ENCODE peak calls at places on chromosomes 12 and 14, in nine cellular contexts. U is testis; I is heart left ventricle; X is ovary; D is stomach; E is HepG2; V is CD8-positive, alpha-beta T cell; W is HCT116; A is Peyer's patch. N is an unnamed sample.

GRCh38 chr12:4116251-4117111 is 157.1 kb upstream of the CCND2 start:
- DNase-seq in U (no peak), I (no peak), X (no peak), D (no peak), E (peak; percentile 19), V (no peak), W (no peak), A (peak; percentile 65), N (peak; percentile 54)

GRCh38 chr14:30957813-30958370 is 67.6 kb upstream of the AP4S1 start:
- DNase-seq in U (no peak), I (no peak), X (no peak), D (no peak), E (peak; percentile 45), V (no peak), W (no peak), A (no peak), N (no peak)

GRCh38 chr12:56208014-56208413 is 13.7 kb downstream of the RNF41 start:
- DNase-seq in U (no peak), I (no peak), X (no peak), D (no peak), E (no peak), V (no peak), W (no peak), A (peak; percentile 78), N (no peak)

GRCh38 chr12:131895640-131896079 is 1.2 kb downstream of the ULK1 start:
- DNase-seq in U (no peak), I (no peak), X (no peak), D (no peak), E (no peak), V (peak; percentile 15), W (no peak), A (no peak), N (no peak)

GRCh38 chr14:54805521-54806322 is 96.9 kb downstream of the GCH1 start:
- DNase-seq in U (peak; percentile 89), I (peak; percentile 91), X (peak; percentile 86), D (peak; percentile 80), E (peak; percentile 62), V (peak; percentile 71), W (peak; percentile 68), A (peak; percentile 91), N (peak; percentile 93)

GRCh38 chr14:70555890-70556289 is 21.1 kb upstream of the ADAM20 start:
- DNase-seq in U (no peak), I (peak; percentile 25), X (peak; percentile 36), D (no peak), E (no peak), V (no peak), W (no peak), A (no peak), N (no peak)

GRCh38 chr12:80701388-80701787 is 6.0 kb upstream of the MYF6 start:
- DNase-seq in U (no peak), I (no peak), X (no peak), D (no peak), E (no peak), V (no peak), W (no peak), A (no peak), N (no peak)

GRCh38 chr14:42715316-42715715 is 1108.6 kb downstream of the LRFN5 start:
- DNase-seq in U (no peak), I (no peak), X (no peak), D (no peak), E (no peak), V (no peak), W (no peak), A (no peak), N (no peak)

GRCh38 chr12:56628671-56629458 is 1.3 kb downstream of the BAZ2A start:
- DNase-seq in U (peak; percentile 85), I (peak; percentile 76), X (peak; percentile 73), D (peak; percentile 70), E (peak; percentile 31), V (peak; percentile 75), W (no peak), A (peak; percentile 92), N (peak; percentile 84)

GRCh38 chr12:65725376-65725775 is 98.9 kb upstream of the HMGA2 start:
- DNase-seq in U (no peak), I (no peak), X (no peak), D (no peak), E (no peak), V (no peak), W (peak; percentile 74), A (no peak), N (no peak)

GRCh38 chr12:85765443-85765842 is 70.8 kb downstream of the RASSF9 start:
- DNase-seq in U (no peak), I (no peak), X (no peak), D (no peak), E (peak; percentile 7), V (no peak), W (no peak), A (no peak), N (no peak)

GRCh38 chr12:7937867-7938506 is 2.0 kb upstream of the SLC2A3 start:
- DNase-seq in U (no peak), I (no peak), X (no peak), D (no peak), E (no peak), V (no peak), W (no peak), A (no peak), N (no peak)

GRCh38 chr12:131592972-131593371 is 117.9 kb upstream of the SFSWAP start:
- DNase-seq in U (no peak), I (no peak), X (no peak), D (no peak), E (no peak), V (no peak), W (no peak), A (no peak), N (no peak)

GRCh38 chr12:67344979-67345710 is 76.0 kb downstream of the CAND1 start:
- DNase-seq in U (no peak), I (no peak), X (no peak), D (no peak), E (no peak), V (no peak), W (no peak), A (no peak), N (no peak)

GRCh38 chr14:53016491-53016890 is 65.6 kb upstream of the FERMT2 start:
- DNase-seq in U (no peak), I (no peak), X (no peak), D (no peak), E (no peak), V (no peak), W (no peak), A (no peak), N (no peak)

GRCh38 chr14:99273025-99273723 is 1.2 kb upstream of the BCL11B start:
- DNase-seq in U (peak; percentile 33), I (no peak), X (no peak), D (peak; percentile 26), E (peak; percentile 16), V (peak; percentile 56), W (no peak), A (peak; percentile 71), N (no peak)
- H3K27me3 ChIP-seq in U (no peaks in the 10 kb centered on the region), I (peaks cover 73% of the 10 kb centered on the region), X (no peaks in the 10 kb centered on the region), D (peaks cover 36% of the 10 kb centered on the region), E (peaks cover 40% of the 10 kb centered on the region), V (no peaks in the 10 kb centered on the region), W (peaks cover 31% of the 10 kb centered on the region), A (no peaks in the 10 kb centered on the region), N (peaks cover 37% of the 10 kb centered on the region)

DNA sequence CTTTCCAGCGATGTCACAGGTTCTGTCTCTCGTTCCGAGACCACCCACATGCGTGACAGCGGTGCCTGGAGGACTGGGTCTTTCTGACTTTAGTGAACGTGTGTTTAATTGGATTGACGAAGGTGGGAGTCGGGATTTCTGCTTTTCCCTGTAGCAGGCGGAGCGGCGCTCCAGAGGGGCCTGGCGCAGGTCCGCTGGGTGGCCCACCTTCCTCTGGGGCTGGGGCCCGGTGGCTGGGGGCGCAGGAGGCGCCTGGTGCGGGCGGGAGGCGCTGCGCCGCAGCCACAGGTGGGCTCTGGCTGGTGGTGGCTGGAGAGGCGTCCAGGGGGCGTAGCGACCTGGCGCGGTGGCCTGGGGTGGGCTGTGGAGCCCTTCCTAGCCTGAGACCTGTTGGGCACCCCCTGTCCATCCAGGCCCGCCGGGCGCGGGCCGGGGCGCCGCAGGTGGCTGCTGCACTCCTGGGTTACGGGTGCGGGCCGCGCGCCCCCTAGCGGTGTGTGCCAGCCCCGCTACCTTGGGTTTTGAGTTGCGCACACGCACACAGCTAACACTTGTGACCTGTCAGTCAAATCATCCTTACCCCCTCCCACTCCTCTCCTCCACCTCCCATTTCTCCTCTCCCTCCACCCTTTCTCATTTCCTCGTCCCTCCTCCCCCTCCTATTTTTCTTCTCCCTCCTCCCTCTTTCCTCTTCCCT is 2.0 kb downstream of the MEG3 start:
- DNase-seq in U (peak; percentile 74), I (no peak), X (peak; percentile 80), D (no peak), E (no peak), V (no peak), W (no peak), A (no peak), N (no peak)
- TF ChIP-seq CTCF in U (peak; percentile 7), I (no peak), X (peak; percentile 63), D (no peak), E (no peak), V (no peak), W (no peak), A (no peak), N (peak; percentile 27)

DNA sequence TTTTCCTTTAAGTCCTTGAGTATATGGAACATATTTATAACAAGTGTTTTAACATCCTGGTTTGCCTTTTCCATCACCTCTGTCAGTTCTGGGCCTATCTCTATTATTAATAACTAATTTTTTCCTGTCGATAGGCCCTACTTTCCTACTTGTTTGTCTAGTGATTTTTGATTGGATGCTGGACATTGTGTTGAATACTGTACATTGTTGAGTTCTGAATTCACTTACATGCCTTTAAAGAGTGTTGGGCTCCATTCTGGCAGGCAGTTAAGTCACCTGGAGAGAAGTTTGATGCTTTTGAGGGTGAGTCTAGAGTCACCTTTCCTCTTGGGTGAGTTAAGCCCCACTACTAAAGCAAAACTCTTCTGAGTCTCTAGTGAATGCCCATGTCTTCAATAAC is 77.5 kb upstream of the C14orf180 start:
- DNase-seq in U (no peak), I (no peak), X (no peak), D (no peak), E (no peak), V (no peak), W (no peak), A (no peak), N (no peak)
- H3K27me3 ChIP-seq in U (no peaks in the 10 kb centered on the region), I (no peaks in the 10 kb centered on the region), X (no peaks in the 10 kb centered on the region), D (no peaks in the 10 kb centered on the region), E (peaks cover 33% of the 10 kb centered on the region), V (no peaks in the 10 kb centered on the region), W (no peaks in the 10 kb centered on the region), A (no peaks in the 10 kb centered on the region), N (no peaks in the 10 kb centered on the region)

DNA sequence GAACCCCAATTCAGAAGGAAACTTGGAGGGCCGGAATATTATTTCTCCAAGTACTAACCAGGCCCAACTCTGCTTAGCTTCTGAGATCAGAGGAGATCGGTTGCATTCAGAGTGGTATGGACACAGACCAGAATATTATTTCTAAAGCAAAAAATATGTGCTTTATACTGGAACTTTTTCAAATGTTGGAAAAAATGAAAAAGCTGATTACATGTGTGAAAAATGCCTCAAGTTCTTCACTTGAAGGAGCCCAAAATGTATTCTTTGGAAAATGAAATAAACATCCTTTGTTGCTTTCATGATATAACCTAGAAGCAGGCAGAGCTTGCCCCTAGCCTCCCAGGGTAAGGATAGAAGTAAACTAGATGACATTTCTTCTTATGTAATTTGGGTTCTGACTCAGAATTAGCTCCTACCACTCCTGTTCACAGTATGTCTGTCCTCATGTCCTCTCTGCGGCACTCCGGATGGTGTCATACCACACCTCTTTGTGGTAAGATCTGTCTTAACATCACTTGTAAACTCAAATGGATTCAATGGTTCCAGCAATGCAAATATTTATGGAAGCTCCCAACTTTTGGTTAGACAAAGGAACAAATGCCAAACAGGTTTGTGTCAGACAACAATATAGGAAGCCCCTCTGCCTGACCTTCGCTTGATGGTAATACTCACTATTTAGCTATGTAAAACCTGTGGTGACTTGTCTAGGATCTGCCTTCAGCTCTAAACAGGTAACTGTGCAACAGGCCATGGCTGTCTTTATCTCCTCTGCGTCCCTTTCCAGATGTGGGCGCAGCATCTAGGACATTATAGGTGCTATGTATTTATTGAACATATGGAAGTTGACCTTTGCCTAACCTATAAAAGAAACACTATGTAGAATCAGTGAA is 178.5 kb downstream of the SSPN start:
- DNase-seq in U (no peak), I (no peak), X (no peak), D (no peak), E (no peak), V (no peak), W (no peak), A (no peak), N (no peak)
- TF ChIP-seq CTCF in U (no peak), I (no peak), X (no peak), D (no peak), E (no peak), V (no peak), W (no peak), A (no peak), N (no peak)